ENCODE peak calls at places on chromosomes 13 and 19, in ten cellular contexts. K, Q, I, N, M, L, C, Z, X and G are unnamed samples.

GRCh38 chr19:13833330-13834265 is 38.4 kb downstream of the ZSWIM4 start:
- DNase-seq in K (peak), Q (peak), I (peak), N (peak), M (peak), L (peak), C (peak), Z (peak), X (peak), G (peak)

GRCh38 chr19:41990615-41991014 is 3.4 kb downstream of the ATP1A3 start:
- DNase-seq in K (no peak), Q (no peak), I (no peak), N (no peak), M (no peak), L (no peak), C (no peak), Z (no peak), X (no peak), G (no peak)

GRCh38 chr13:113598481-113598880 is 13.9 kb downstream of the TFDP1 start:
- DNase-seq in K (no peak), Q (no peak), I (no peak), N (no peak), M (no peak), L (no peak), C (no peak), Z (no peak), X (no peak), G (no peak)

GRCh38 chr19:55358943-55359908 is 3.8 kb downstream of the GARIN5B start:
- DNase-seq in K (no peak), Q (no peak), I (no peak), N (no peak), M (no peak), L (no peak), C (no peak), Z (no peak), X (no peak), G (no peak)

GRCh38 chr13:38303816-38304215 is 45.8 kb upstream of the UFM1 start:
- DNase-seq in K (no peak), Q (no peak), I (no peak), N (no peak), M (no peak), L (no peak), C (no peak), Z (no peak), X (no peak), G (no peak)

GRCh38 chr19:50679177-50680125 is 30.2 kb downstream of the C19orf81 start:
- DNase-seq in K (peak), Q (peak), I (peak), N (peak), M (peak), L (peak), C (peak), Z (peak), X (peak), G (peak)

GRCh38 chr19:14770944-14771839 is 7.2 kb downstream of the ADGRE2 start:
- DNase-seq in K (no peak), Q (no peak), I (no peak), N (no peak), M (no peak), L (no peak), C (no peak), Z (no peak), X (no peak), G (no peak)

GRCh38 chr13:40026741-40027140 is 371.3 kb downstream of the COG6 start:
- DNase-seq in K (peak), Q (no peak), I (peak), N (peak), M (no peak), L (no peak), C (no peak), Z (no peak), X (no peak), G (no peak)

GRCh38 chr19:1390594-1391423 is 7.1 kb downstream of the NDUFS7 start:
- DNase-seq in K (no peak), Q (no peak), I (no peak), N (no peak), M (no peak), L (no peak), C (peak), Z (no peak), X (no peak), G (no peak)

GRCh38 chr19:347946-348861 is 3.6 kb upstream of the MIER2 start:
- DNase-seq in K (no peak), Q (no peak), I (no peak), N (no peak), M (peak), L (peak), C (no peak), Z (no peak), X (peak), G (no peak)

GRCh38 chr19:31499826-31500539 is 150.7 kb upstream of the TSHZ3 start:
- DNase-seq in K (no peak), Q (no peak), I (no peak), N (no peak), M (no peak), L (no peak), C (no peak), Z (no peak), X (no peak), G (no peak)

GRCh38 chr13:70394149-70394548 is 285.9 kb upstream of the KLHL1 start:
- DNase-seq in K (no peak), Q (no peak), I (no peak), N (no peak), M (no peak), L (no peak), C (no peak), Z (no peak), X (no peak), G (no peak)

GRCh38 chr13:113135281-113135760 is 12.7 kb downstream of the F10 start:
- DNase-seq in K (no peak), Q (no peak), I (no peak), N (no peak), M (no peak), L (no peak), C (no peak), Z (no peak), X (no peak), G (no peak)

GRCh38 chr13:113853518-113854237 is 10.2 kb downstream of the GAS6 start:
- DNase-seq in K (no peak), Q (no peak), I (no peak), N (no peak), M (no peak), L (no peak), C (no peak), Z (no peak), X (no peak), G (no peak)

GRCh38 chr19:33245948-33246728 is 20.5 kb upstream of the SLC7A10 start:
- DNase-seq in K (no peak), Q (no peak), I (peak), N (no peak), M (no peak), L (no peak), C (peak), Z (no peak), X (peak), G (no peak)

GRCh38 chr19:57410748-57411671 is at the start of gene ZNF17:
- DNase-seq in K (peak), Q (peak), I (peak), N (peak), M (peak), L (peak), C (peak), Z (peak), X (peak), G (peak)

GRCh38 chr19:32361574-32362317 is 16.3 kb downstream of the ZNF507 start:
- DNase-seq in K (no peak), Q (no peak), I (no peak), N (no peak), M (no peak), L (no peak), C (no peak), Z (no peak), X (no peak), G (no peak)

GRCh38 chr13:41596190-41596589 is 138.8 kb downstream of the RGCC start:
- DNase-seq in K (no peak), Q (no peak), I (no peak), N (no peak), M (no peak), L (no peak), C (no peak), Z (no peak), X (no peak), G (no peak)

GRCh38 chr13:44093607-44094583 is 214.2 kb downstream of the LACC1 start:
- DNase-seq in K (no peak), Q (no peak), I (peak), N (no peak), M (no peak), L (no peak), C (no peak), Z (no peak), X (no peak), G (no peak)

GRCh38 chr13:20940083-20940482 is 37.5 kb upstream of the XPO4 start:
- DNase-seq in K (no peak), Q (no peak), I (no peak), N (no peak), M (no peak), L (peak), C (no peak), Z (no peak), X (peak), G (no peak)

GRCh38 chr19:55913643-55914268 is 18.4 kb downstream of the NLRP13 start:
- DNase-seq in K (no peak), Q (no peak), I (peak), N (no peak), M (peak), L (no peak), C (no peak), Z (no peak), X (no peak), G (no peak)

GRCh38 chr19:48999481-49000325 is 6.0 kb downstream of the RUVBL2 start:
- DNase-seq in K (no peak), Q (no peak), I (peak), N (peak), M (peak), L (peak), C (peak), Z (peak), X (peak), G (peak)